ENCODE peak calls at places on chromosomes 7 and 10, in four cellular contexts. C is AG08396, E is right lobe of liver, B is dorsolateral prefrontal cortex. P is an unnamed sample.

GRCh38 chr10:120400601-120401000 is 56.4 kb upstream of the PLPP4 start:
- DNase-seq in C (no peak), E (no peak), B (no peak), P (no peak)

GRCh38 chr10:536935-537334 is 152.5 kb downstream of the DIP2C start:
- DNase-seq in C (no peak), E (no peak), B (peak), P (no peak)

GRCh38 chr7:105652359-105652993 is 71.2 kb upstream of the EFCAB10 start:
- DNase-seq in C (peak), E (peak), B (peak), P (peak)

GRCh38 chr10:12663863-12664262 is 314.5 kb downstream of the CAMK1D start:
- DNase-seq in C (no peak), E (no peak), B (no peak), P (no peak)

GRCh38 chr7:41879113-41879385 is 176.2 kb upstream of the INHBA start:
- DNase-seq in C (no peak), E (no peak), B (no peak), P (no peak)

GRCh38 chr7:152424348-152425108 is 11.3 kb downstream of the KMT2C start:
- DNase-seq in C (no peak), E (no peak), B (no peak), P (no peak)

GRCh38 chr10:77388571-77388970 is 249.0 kb downstream of the KCNMA1 start:
- DNase-seq in C (no peak), E (no peak), B (no peak), P (no peak)

GRCh38 chr7:81715984-81716588 is 53.8 kb downstream of the HGF start:
- DNase-seq in C (no peak), E (no peak), B (no peak), P (no peak)

GRCh38 chr7:30984359-30985107 is 20.8 kb downstream of the GHRHR start:
- DNase-seq in C (peak), E (no peak), B (no peak), P (no peak)

GRCh38 chr10:92124524-92125168 is 166.2 kb downstream of the CPEB3 start:
- DNase-seq in C (no peak), E (peak), B (no peak), P (no peak)

GRCh38 chr7:47266799-47267198 is 315.1 kb downstream of the TNS3 start:
- DNase-seq in C (no peak), E (peak), B (no peak), P (no peak)

GRCh38 chr7:106112118-106112971 is at the start of gene SYPL1:
- DNase-seq in C (peak), E (peak), B (peak), P (peak)

GRCh38 chr10:77279207-77279606 is 358.4 kb downstream of the KCNMA1 start:
- DNase-seq in C (no peak), E (peak), B (peak), P (no peak)

GRCh38 chr7:39709768-39710291 is 86.5 kb downstream of the RALA start:
- DNase-seq in C (peak), E (no peak), B (no peak), P (peak)

GRCh38 chr10:123501148-123501547 is 165.0 kb upstream of the GPR26 start:
- DNase-seq in C (no peak), E (no peak), B (no peak), P (no peak)

GRCh38 chr7:85025312-85025756 is 161.5 kb downstream of the SEMA3D start:
- DNase-seq in C (no peak), E (peak), B (no peak), P (no peak)

GRCh38 chr7:88147341-88147740 is 72.5 kb downstream of the SRI start:
- DNase-seq in C (no peak), E (no peak), B (no peak), P (no peak)

GRCh38 chr7:45160374-45160773 is 2.8 kb downstream of the RAMP3 start:
- DNase-seq in C (no peak), E (no peak), B (no peak), P (peak)

GRCh38 chr10:6476989-6477388 is 103.1 kb downstream of the PRKCQ start:
- DNase-seq in C (no peak), E (no peak), B (no peak), P (no peak)

GRCh38 chr10:26937371-26937770 is 76.6 kb upstream of the ABI1 start:
- DNase-seq in C (no peak), E (no peak), B (no peak), P (no peak)

GRCh38 chr10:72087969-72088878 is at the start of gene SPOCK2:
- DNase-seq in C (no peak), E (no peak), B (no peak), P (peak)

GRCh38 chr10:124000792-124001201 is 92.6 kb downstream of the CHST15 start:
- DNase-seq in C (no peak), E (no peak), B (peak), P (no peak)

GRCh38 chr10:125127986-125128385 is 32.4 kb downstream of the CTBP2 start:
- DNase-seq in C (no peak), E (no peak), B (no peak), P (no peak)

GRCh38 chr10:13604641-13605040 is 17.9 kb downstream of the PRPF18 start:
- DNase-seq in C (no peak), E (no peak), B (no peak), P (no peak)

GRCh38 chr7:5557920-5558401 is 134.3 kb upstream of the TNRC18 start:
- DNase-seq in C (peak), E (peak), B (no peak), P (no peak)

GRCh38 chr10:108454793-108455192 is 1290.3 kb upstream of the SORCS1 start:
- DNase-seq in C (no peak), E (no peak), B (no peak), P (no peak)

GRCh38 chr7:20959281-20959680 is 172.6 kb upstream of the SP8 start:
- DNase-seq in C (no peak), E (no peak), B (no peak), P (no peak)

GRCh38 chr7:111113263-111114017 is 22.5 kb downstream of the LRRN3 start:
- DNase-seq in C (no peak), E (no peak), B (no peak), P (no peak)

GRCh38 chr10:124119216-124119615 is 25.8 kb upstream of the CHST15 start:
- DNase-seq in C (no peak), E (no peak), B (no peak), P (no peak)

GRCh38 chr7:100013328-100013676 is 2.1 kb upstream of the ZKSCAN1 start:
- DNase-seq in C (no peak), E (no peak), B (no peak), P (no peak)

GRCh38 chr7:75533926-75534325 is 41.8 kb downstream of the SPDYE5 start:
- DNase-seq in C (no peak), E (no peak), B (no peak), P (no peak)

GRCh38 chr7:71735961-71736556 is 604.1 kb downstream of the GALNT17 start:
- DNase-seq in C (peak), E (peak), B (peak), P (peak)

GRCh38 chr10:5196613-5197234 is at the start of gene AKR1C4:
- DNase-seq in C (no peak), E (no peak), B (no peak), P (no peak)

GRCh38 chr7:75869776-75870379 is 9.0 kb upstream of the RHBDD2 start:
- DNase-seq in C (no peak), E (no peak), B (no peak), P (no peak)

GRCh38 chr7:28013441-28013840 is 167.2 kb downstream of the JAZF1 start:
- DNase-seq in C (no peak), E (no peak), B (no peak), P (no peak)

GRCh38 chr7:90625562-90625961 is 29.4 kb downstream of the CDK14 start:
- DNase-seq in C (no peak), E (no peak), B (no peak), P (no peak)

P was measured in posterior cingulate gyrus.